ENCODE peak calls at places on chromosome 14, in four cellular contexts. U is GM12878, L is K562, G is HL-60. F is an unnamed sample.

GRCh38 chr14:53683229-53683628 is 273.4 kb downstream of the BMP4 start:
- DNase-seq in U (no peak), L (no peak), G (no peak), F (no peak)

GRCh38 chr14:60839657-60840056 is 105.1 kb downstream of the MNAT1 start:
- DNase-seq in U (no peak), L (no peak), G (no peak), F (no peak)

GRCh38 chr14:69458350-69458749 is 26.2 kb upstream of the PLEKHD1 start:
- DNase-seq in U (no peak), L (no peak), G (no peak), F (no peak)

GRCh38 chr14:62015945-62016344 is 253.7 kb downstream of the SNAPC1 start:
- DNase-seq in U (no peak), L (no peak), G (no peak), F (no peak)

GRCh38 chr14:85142982-85143381 is 387.0 kb upstream of the FLRT2 start:
- DNase-seq in U (no peak), L (no peak), G (no peak), F (no peak)

GRCh38 chr14:45201908-45202307 is 51.1 kb downstream of the MIS18BP1 start:
- DNase-seq in U (no peak), L (no peak), G (peak; percentile 33), F (no peak)

GRCh38 chr14:99579903-99580570 is 24.0 kb downstream of the CCDC85C start:
- DNase-seq in U (no peak), L (peak; percentile 31), G (no peak), F (no peak)

GRCh38 chr14:103702095-103702494 is 13.2 kb downstream of the XRCC3 start:
- DNase-seq in U (no peak), L (no peak), G (no peak), F (no peak)

DNA sequence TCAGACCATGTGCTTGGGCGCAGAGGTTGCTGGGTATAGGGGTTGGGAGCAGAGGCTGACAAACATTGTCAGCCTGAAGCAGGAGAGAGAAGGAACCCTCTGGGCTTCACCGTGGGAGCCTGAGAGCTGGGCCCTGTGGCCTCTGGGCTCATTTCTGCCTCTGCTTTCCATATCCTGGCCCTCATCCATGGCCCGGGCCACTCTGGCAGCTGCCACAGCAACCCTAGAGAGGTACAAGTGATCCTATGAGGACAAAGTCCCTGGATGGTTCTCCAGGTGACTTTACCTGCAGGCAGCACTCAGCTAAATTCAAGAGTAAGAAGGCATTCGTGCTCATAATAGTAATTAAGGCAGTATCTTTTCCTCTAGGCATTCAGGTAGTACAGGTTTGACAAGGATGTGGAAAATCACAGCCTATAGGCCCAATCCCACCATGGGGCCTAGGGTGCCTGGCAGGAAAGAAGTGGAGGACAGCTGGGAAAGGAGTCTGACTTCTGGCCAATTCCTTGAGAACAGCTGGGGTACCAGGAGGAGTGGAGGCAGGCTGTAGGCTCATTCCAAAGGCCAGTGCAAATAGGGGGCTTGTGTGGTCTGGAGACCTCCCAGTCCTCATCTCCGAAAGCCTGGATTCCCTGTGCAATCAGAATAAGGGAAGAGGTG is 3.6 kb upstream of the TTC7B start:
- DNase-seq in U (no peak), L (no peak), G (no peak), F (no peak)
- TF ChIP-seq POLR2AphosphoS5 in U (no peak), L (no peak), G (no peak), F (no peak)

DNA sequence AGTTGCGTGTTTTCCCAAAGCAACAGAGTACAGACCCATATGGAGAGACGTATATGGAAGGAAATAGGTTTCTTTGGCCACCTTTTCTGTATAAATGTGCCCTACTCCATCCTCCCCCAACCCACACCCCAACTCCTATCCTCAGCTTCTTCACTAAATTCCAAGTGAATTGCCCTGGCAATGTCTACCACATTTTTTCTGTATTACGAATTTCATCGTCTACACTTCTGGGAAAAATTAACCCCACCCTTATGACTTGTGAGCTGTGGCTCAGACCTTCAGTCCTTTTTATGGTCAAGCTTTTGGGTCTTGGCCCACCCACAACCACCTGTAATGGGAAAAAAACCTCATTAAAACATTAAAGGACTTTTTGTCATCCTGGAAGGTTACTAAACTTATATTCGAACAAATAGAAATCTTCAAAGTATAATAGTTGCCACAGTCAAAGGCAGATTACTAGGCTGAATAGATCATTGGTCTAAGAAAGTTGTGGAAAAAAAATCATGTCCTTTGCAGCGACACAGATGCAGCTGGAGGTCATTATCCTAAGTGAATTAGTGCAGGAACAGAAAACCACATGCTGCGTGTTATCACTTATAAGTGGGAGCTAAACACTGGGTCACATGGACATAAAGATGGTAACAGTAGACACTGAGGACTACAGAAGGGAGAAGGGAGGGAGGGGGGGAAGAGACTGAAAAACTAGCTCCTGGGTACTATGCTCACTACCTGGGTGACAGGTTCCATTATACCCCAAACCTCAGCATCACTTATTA is 15.7 kb upstream of the NFKBIA start:
- DNase-seq in U (no peak), L (no peak), G (no peak), F (no peak)
- TF ChIP-seq SPI1 in U (no peak), L (no peak), G (no peak), F (no peak)

GRCh38 chr14:39266871-39267591 is 33.3 kb downstream of the MIA2 start:
- DNase-seq in U (no peak), L (peak; percentile 52), G (peak; percentile 87), F (peak; percentile 68)
- TF ChIP-seq POLR2AphosphoS5 in U (peak; percentile 69), L (peak; percentile 35), G (peak; percentile 86), F (peak; percentile 57)

DNA sequence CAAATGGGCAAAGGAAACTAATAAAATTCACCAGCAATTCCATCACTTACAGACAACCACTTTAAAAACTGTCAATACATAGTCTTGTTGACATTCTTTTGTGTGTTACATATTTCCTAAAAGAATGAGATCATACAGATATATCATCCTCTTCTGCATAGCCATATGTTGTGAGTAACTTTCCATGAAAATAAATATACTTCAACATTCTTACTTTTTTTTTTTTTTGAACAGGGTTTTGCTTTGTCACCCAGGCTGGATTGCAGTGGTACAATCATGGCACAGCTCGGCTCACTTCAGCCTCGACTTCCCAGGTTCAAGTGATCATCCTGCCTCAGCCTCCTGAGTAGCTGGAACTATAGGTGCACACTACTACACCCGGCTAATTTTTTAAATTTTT is 20.9 kb downstream of the ZC2HC1C start:
- DNase-seq in U (no peak), L (no peak), G (no peak), F (no peak)
- TF ChIP-seq SPI1 in U (no peak), L (no peak), G (no peak), F (no peak)

F was measured in GM12891.